ENCODE peak calls at places on chromosomes 7 and 10, in seven cellular contexts. S is naive thymus-derived CD8-positive, alpha-beta T cell; W is GM23248; L is T47D; Y is lung microvascular endothelial cell; Z is adipocyte; A is effector memory CD8-positive, alpha-beta T cell. E is an unnamed sample.

GRCh38 chr10:111267673-111268072 is 190.8 kb downstream of the ADRA2A start:
- DNase-seq in S (no peak), W (no peak), L (no peak), Y (no peak), Z (no peak), A (no peak), E (no peak)

GRCh38 chr7:107958764-107959526 is 44.0 kb downstream of the LAMB1 start:
- DNase-seq in S (no peak), W (peak; percentile 92), L (no peak), Y (peak; percentile 23), Z (peak; percentile 78), A (no peak), E (peak; percentile 70)

GRCh38 chr7:91504919-91505318 is 240.7 kb downstream of the FZD1 start:
- DNase-seq in S (no peak), W (no peak), L (no peak), Y (no peak), Z (no peak), A (no peak), E (no peak)

GRCh38 chr7:47814905-47815613 is 133.2 kb downstream of the PKD1L1 start:
- DNase-seq in S (no peak), W (no peak), L (no peak), Y (no peak), Z (no peak), A (no peak), E (no peak)

GRCh38 chr10:125025341-125025740 is 83.4 kb downstream of the ZRANB1 start:
- DNase-seq in S (no peak), W (no peak), L (no peak), Y (no peak), Z (peak; percentile 28), A (no peak), E (no peak)

GRCh38 chr7:106246941-106247826 is 37.6 kb downstream of the NAMPT start:
- DNase-seq in S (no peak), W (no peak), L (no peak), Y (no peak), Z (no peak), A (no peak), E (no peak)

GRCh38 chr10:69087600-69088470 is at the start of gene SRGN:
- DNase-seq in S (peak; percentile 41), W (peak; percentile 74), L (peak; percentile 39), Y (peak; percentile 94), Z (peak; percentile 85), A (peak; percentile 72), E (peak; percentile 92)

GRCh38 chr7:37908221-37908788 is 8.3 kb downstream of the SFRP4 start:
- DNase-seq in S (no peak), W (peak; percentile 56), L (no peak), Y (peak; percentile 25), Z (peak; percentile 71), A (no peak), E (no peak)

GRCh38 chr10:100747826-100748231 is 2.4 kb downstream of the PAX2 start:
- DNase-seq in S (no peak), W (no peak), L (no peak), Y (no peak), Z (peak; percentile 26), A (no peak), E (no peak)

GRCh38 chr7:32357535-32358277 is 132.5 kb downstream of the LSM5 start:
- DNase-seq in S (no peak), W (peak; percentile 0), L (no peak), Y (no peak), Z (no peak), A (no peak), E (no peak)

GRCh38 chr10:103781329-103782061 is 73.9 kb downstream of the SH3PXD2A start:
- DNase-seq in S (no peak), W (peak; percentile 97), L (no peak), Y (peak; percentile 37), Z (peak; percentile 58), A (no peak), E (peak; percentile 9)

GRCh38 chr10:123408660-123409059 is 254.5 kb downstream of the BUB3 start:
- DNase-seq in S (no peak), W (peak; percentile 8), L (no peak), Y (no peak), Z (no peak), A (no peak), E (no peak)

GRCh38 chr7:3589756-3590155 is 288.7 kb downstream of the SDK1 start:
- DNase-seq in S (no peak), W (no peak), L (no peak), Y (no peak), Z (no peak), A (no peak), E (no peak)

E was measured in dermis microvascular lymphatic vessel endothelial cell.